ENCODE peak calls at places on chromosomes 16 and 17, in seven cellular contexts. X is astrocyte, Z is MM.1S, H is astrocyte of the spinal cord, Q is colonic mucosa, P is GM10248, I is neural progenitor cell. C is an unnamed sample.

GRCh38 chr16:30060354-30061194 is 5.0 kb upstream of the ALDOA start:
- DNase-seq in X (no peak), H (no peak), P (no peak), Q (no peak), Z (no peak), I (no peak), C (peak; percentile 25)

GRCh38 chr17:76537578-76538280 is at the start of gene CYGB:
- DNase-seq in Z (no peak), P (no peak), H (no peak), Q (no peak), X (no peak), I (peak; percentile 70), C (peak; percentile 65)

GRCh38 chr17:37190493-37190892 is 185.3 kb upstream of the C17orf78 start:
- DNase-seq in I (no peak), X (no peak), H (no peak), Q (no peak), Z (no peak), P (no peak), C (no peak)

GRCh38 chr16:14489460-14489859 is 140.6 kb downstream of the PARN start:
- DNase-seq in I (peak; percentile 58), X (no peak), Z (no peak), H (no peak), Q (no peak), P (no peak), C (no peak)

GRCh38 chr17:14038206-14038605 is 31.1 kb upstream of the COX10 start:
- DNase-seq in P (no peak), X (peak; percentile 84), Z (no peak), Q (no peak), H (peak; percentile 66), I (no peak), C (no peak)

GRCh38 chr17:3529817-3530741 is 27.5 kb downstream of the TRPV3 start:
- DNase-seq in P (no peak), X (peak; percentile 31), I (peak; percentile 90), H (peak; percentile 28), Q (peak; percentile 39), Z (no peak), C (no peak)

GRCh38 chr17:73600103-73600871 is 44.0 kb downstream of the SDK2 start:
- DNase-seq in P (no peak), X (no peak), Z (no peak), H (peak; percentile 5), I (no peak), Q (no peak), C (no peak)

GRCh38 chr17:41518789-41519449 is at the start of gene KRT15:
- DNase-seq in X (no peak), I (no peak), Z (peak; percentile 9), H (no peak), P (no peak), Q (no peak), C (no peak)

GRCh38 chr17:56431736-56432135 is 161.8 kb upstream of the NOG start:
- DNase-seq in Z (no peak), Q (no peak), I (peak; percentile 28), H (no peak), X (peak; percentile 8), P (no peak), C (no peak)

DNA sequence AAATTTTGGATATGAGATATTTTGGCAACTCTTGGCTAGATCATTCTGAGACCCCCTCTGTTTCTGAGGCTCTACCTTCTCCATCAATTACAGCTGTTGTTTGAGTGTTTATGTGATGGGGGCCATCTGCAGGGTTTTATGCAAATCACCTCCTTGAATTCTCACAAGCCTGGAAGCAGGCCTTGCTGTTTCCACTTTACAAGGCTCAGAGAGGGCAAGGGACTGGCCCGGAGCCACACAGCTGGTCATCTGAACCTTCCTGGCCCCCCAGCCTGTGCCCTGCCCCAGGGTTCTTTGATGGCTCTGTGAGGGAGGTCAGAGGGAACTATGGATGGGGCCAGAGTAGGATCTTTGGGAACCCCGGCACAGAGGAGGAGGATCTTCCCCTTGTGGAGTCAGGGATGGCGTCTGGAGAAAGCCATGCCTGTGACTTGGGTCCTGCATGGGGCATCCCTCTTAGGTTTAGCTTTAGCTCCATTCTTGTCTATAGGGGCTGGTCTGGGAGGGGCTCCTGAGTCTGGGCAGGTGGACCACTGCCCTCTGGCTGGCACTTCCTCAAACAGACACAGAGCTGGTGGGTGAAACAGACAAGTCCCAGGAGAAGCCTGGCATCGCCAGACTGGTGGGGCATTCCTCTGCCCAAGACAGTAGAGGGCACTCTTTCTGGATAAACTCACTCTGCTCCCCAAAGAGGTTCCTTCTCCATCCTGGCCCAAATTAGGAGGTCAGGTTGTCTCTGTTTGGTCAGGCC is 26.2 kb downstream of the IL21R start:
- DNase-seq in P (peak; percentile 14), I (no peak), Q (peak; percentile 11), X (no peak), Z (no peak), H (no peak), C (no peak)
- TF ChIP-seq CTCF in P (peak; percentile 21), I (peak; percentile 9), Q (no peak), X (no peak), Z (no peak), H (peak; percentile 3), C (no peak)

DNA sequence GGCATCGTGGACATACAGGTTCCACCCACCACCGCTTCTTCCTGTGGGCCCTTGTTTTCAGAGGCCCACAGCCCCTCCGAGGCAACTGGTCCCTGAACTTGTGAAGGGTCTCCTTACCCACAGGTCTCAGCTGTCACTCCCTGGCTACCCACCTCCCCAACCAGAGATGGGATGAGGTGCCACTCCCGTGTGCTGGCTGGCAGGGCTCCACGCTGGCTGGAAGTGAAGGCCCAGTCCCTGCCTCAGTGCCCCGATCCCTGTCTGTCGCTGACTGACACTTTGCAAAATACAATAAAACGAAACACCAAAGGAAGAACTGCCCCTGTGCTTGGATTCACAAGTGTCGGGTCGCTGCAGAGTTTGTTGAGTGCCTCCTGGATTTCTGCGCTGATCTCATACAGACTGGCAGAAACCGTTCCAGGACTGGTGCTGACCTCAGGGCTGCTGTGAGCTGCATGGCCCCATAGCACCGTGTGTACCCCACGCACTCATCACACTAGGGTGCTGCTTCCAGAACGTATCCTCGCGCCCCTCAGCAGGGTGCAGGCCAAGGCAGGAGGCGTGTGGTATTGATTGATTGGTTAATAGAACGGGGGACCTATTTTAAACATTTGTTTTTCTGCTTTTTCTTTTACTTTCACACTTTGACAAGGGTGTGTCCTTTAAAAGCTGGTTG is 57.0 kb downstream of the PGS1 start:
- DNase-seq in Q (no peak), H (no peak), P (no peak), I (no peak), Z (no peak), X (no peak), C (no peak)
- TF ChIP-seq CTCF in Q (no peak), H (no peak), P (no peak), I (no peak), Z (no peak), X (no peak), C (no peak)

DNA sequence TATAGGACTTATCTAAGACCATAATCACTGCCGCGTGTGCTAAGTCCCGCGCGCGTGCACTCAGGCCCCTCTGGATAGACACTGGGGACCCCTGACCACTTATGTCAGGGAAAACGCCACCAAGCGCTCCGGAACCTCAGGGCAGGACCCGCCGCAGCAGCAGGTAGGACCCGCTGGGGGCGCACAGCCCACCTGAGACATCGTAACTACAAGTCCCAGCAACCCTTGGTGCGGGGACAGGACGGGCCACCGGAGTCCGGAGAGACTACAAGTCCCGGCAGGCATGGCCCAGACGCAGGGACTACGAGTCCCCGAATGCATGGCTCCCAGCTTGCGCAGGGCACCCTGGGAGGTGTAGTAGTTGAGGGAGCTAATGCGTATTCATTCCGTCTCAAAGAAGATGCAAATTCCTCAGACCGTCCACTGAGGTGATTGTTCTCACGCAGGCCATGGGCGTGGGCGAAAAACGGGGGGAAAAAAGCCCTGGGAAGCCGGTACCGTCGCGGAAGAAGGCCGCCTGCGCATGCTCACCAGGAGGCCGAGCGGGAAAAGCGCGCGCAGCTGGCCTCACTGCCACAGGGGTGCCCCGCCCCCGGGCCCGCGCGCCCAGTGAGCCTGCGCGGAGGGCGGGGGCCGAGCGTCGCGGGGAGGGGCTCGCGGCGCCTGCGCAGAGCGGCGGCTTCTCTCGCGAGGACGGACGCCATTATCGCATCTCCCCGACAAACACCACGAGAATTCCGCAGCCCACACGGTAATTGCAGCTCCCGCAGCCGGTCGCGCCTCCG is at the start of gene BANP:
- DNase-seq in P (peak; percentile 98), I (peak; percentile 100), Z (peak; percentile 97), H (peak; percentile 99), X (peak; percentile 97), Q (peak; percentile 97), C (peak; percentile 93)
- TF ChIP-seq CTCF in P (peak; percentile 29), I (peak; percentile 60), Z (peak; percentile 8), H (peak; percentile 39), X (no peak), Q (peak; percentile 47), C (peak; percentile 50)

DNA sequence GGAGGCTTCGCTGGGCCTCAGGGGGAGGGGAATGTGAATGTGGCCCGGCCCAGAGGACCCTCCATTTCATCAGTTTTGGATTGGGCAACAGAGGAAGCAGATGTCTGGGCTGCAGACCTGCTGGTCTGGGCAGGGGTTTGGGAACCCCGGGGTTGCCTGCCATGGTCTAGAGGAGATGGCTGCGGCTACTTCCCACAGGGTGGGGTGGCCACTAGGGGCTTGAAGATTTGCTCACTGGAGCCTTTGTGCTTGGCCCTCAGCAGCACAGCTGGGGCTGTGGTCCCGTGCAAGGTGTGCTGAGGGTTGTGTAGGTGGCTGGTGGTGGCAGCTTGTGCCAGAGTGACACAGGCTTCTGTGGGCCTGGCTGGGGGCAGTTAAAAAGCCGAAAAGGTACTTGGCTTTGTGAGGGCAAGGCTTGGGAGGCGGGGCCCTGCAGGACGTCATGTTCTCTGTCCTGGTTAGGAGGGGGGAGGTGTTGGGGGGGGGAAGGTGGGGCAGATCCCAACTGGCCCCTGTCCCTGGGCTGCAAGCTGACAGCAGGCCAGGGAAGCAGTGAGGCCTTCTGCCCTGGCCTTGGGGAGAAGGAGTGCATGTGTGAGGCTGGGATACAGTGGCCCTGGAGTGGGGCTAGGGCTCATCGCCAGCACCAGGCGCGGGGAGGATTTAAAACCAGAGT is 98.0 kb downstream of the KPNA2 start:
- DNase-seq in Z (no peak), Q (no peak), X (no peak), P (no peak), H (no peak), I (peak; percentile 24), C (no peak)
- TF ChIP-seq CTCF in Z (no peak), Q (no peak), X (no peak), P (no peak), H (peak; percentile 5), I (peak; percentile 28), C (no peak)

DNA sequence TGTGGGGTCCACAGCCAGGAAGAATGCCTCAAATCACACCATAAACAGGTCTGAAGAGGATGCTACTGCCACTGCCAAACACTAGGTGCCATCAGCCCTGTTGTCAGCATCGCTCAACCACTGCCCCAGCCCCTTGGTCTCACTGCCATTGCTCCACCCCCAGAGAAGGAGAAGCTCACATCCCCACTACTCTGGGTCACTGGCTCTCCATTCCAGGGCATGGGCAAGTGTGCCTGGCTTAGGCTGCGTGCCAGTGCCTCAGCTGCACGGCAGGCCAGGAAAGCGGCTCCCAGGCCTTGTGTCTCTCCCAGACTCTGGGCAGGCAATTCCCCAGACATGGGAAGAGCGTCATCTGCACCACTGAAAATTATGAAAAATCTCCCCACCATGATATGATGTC is 1.2 kb upstream of the IGSF6 start:
- DNase-seq in Q (no peak), H (no peak), I (no peak), Z (no peak), X (no peak), P (no peak), C (no peak)
- TF ChIP-seq CTCF in Q (no peak), H (no peak), I (no peak), Z (no peak), X (no peak), P (no peak), C (no peak)

C was measured in nephron progenitor cell.